ENCODE peak calls at places on chromosomes 3 and 15, in nine cellular contexts. E, Q, Y, P, A, L, I, N and X are unnamed samples.

GRCh38 chr3:47318921-47319320 is 36.2 kb downstream of the KLHL18 start:
- DNase-seq in I (no peak), N (no peak), E (no peak), Y (no peak), P (no peak), L (no peak), Q (peak), A (no peak), X (no peak)

GRCh38 chr3:136567599-136568188 is 184.5 kb downstream of the STAG1 start:
- DNase-seq in Q (no peak), P (no peak), A (no peak), Y (no peak), E (no peak), L (no peak), I (no peak), N (no peak), X (no peak)

GRCh38 chr15:68706256-68706655 is 114.4 kb downstream of the ANP32A start:
- DNase-seq in L (no peak), P (peak), I (no peak), A (no peak), N (no peak), Q (no peak), Y (no peak), E (no peak), X (no peak)

GRCh38 chr3:32401541-32402052 is 9.9 kb downstream of the CMTM7 start:
- DNase-seq in E (peak), L (peak), I (peak), Q (peak), P (peak), N (peak), A (peak), Y (peak), X (peak)

GRCh38 chr3:148089171-148089570 is 608.5 kb upstream of the AGTR1 start:
- DNase-seq in E (no peak), I (no peak), N (no peak), P (no peak), L (no peak), A (no peak), Q (no peak), Y (no peak), X (no peak)

GRCh38 chr3:106126836-106127235 is 258.0 kb upstream of the CBLB start:
- DNase-seq in L (no peak), N (no peak), Q (no peak), I (no peak), P (no peak), A (no peak), E (no peak), Y (no peak), X (no peak)

GRCh38 chr15:48393650-48394049 is 62.4 kb downstream of the DUT start:
- DNase-seq in I (peak), P (no peak), Q (no peak), Y (no peak), L (no peak), E (no peak), A (no peak), N (peak), X (no peak)

GRCh38 chr3:136835817-136836510 is 17.0 kb downstream of the SLC35G2 start:
- DNase-seq in Q (peak), L (no peak), E (no peak), I (no peak), A (no peak), Y (no peak), N (no peak), P (no peak), X (no peak)

GRCh38 chr3:147113293-147114045 is 292.9 kb downstream of the ZIC4 start:
- DNase-seq in Q (peak), I (peak), P (no peak), E (no peak), A (no peak), N (no peak), L (no peak), Y (no peak), X (no peak)

GRCh38 chr3:128432301-128432897 is 34.3 kb downstream of the DNAJB8 start:
- DNase-seq in Q (no peak), N (no peak), Y (no peak), I (no peak), E (no peak), P (no peak), L (no peak), A (no peak), X (no peak)

GRCh38 chr15:38696120-38696727 is 131.6 kb upstream of the RASGRP1 start:
- DNase-seq in P (no peak), N (no peak), Q (no peak), A (peak), L (no peak), Y (peak), E (no peak), I (no peak), X (peak)

GRCh38 chr3:48695113-48695753 is 9.5 kb upstream of the NCKIPSD start:
- DNase-seq in P (peak), L (no peak), Y (no peak), N (peak), I (peak), A (peak), E (no peak), Q (peak), X (no peak)

GRCh38 chr15:59680870-59681269 is 8.2 kb downstream of the BNIP2 start:
- DNase-seq in A (no peak), N (no peak), Y (no peak), I (no peak), P (no peak), L (no peak), E (no peak), Q (no peak), X (no peak)

GRCh38 chr3:3074551-3075257 is 35.5 kb downstream of the IL5RA start:
- DNase-seq in I (no peak), Y (no peak), Q (no peak), N (no peak), E (no peak), P (no peak), A (no peak), L (no peak), X (no peak)

GRCh38 chr3:101383156-101383575 is 62.8 kb upstream of the IMPG2 start:
- DNase-seq in E (no peak), Q (no peak), P (no peak), L (no peak), Y (no peak), A (no peak), I (peak), N (no peak), X (no peak)

GRCh38 chr15:48796930-48797329 is 13.9 kb downstream of the CEP152 start:
- DNase-seq in N (no peak), P (no peak), A (no peak), Y (no peak), Q (peak), I (peak), L (no peak), E (no peak), X (no peak)

GRCh38 chr3:23909324-23909723 is 7.5 kb downstream of the NKIRAS1 start:
- DNase-seq in N (no peak), A (no peak), P (no peak), E (no peak), Y (no peak), I (no peak), L (no peak), Q (no peak), X (no peak)

GRCh38 chr3:154018100-154018696 is 103.0 kb upstream of the ARHGEF26 start:
- DNase-seq in L (peak), Y (peak), E (no peak), N (no peak), Q (no peak), I (peak), P (peak), A (no peak), X (peak)

GRCh38 chr15:91409430-91409829 is 309.4 kb downstream of the SV2B start:
- DNase-seq in Y (no peak), Q (no peak), A (no peak), N (no peak), P (no peak), E (no peak), I (no peak), L (no peak), X (no peak)

GRCh38 chr3:175093738-175094137 is 234.6 kb downstream of the NAALADL2 start:
- DNase-seq in L (no peak), Q (no peak), N (no peak), E (no peak), P (no peak), Y (no peak), I (no peak), A (no peak), X (no peak)

GRCh38 chr3:63814300-63814699 is 4.8 kb upstream of the C3orf49 start:
- DNase-seq in Q (peak), A (no peak), I (peak), L (no peak), Y (no peak), N (no peak), E (no peak), P (no peak), X (no peak)

GRCh38 chr3:20043398-20043797 is 3.2 kb downstream of the KAT2B start:
- DNase-seq in A (peak), N (peak), L (no peak), Y (peak), I (peak), E (peak), Q (peak), P (peak), X (peak)

GRCh38 chr3:176799675-176800074 is 397.6 kb downstream of the TBL1XR1 start:
- DNase-seq in Y (no peak), Q (no peak), E (no peak), P (no peak), I (no peak), L (no peak), A (no peak), N (no peak), X (no peak)

GRCh38 chr3:71463622-71464021 is 119.9 kb downstream of the FOXP1 start:
- DNase-seq in P (no peak), N (no peak), Q (no peak), E (no peak), A (no peak), Y (no peak), L (no peak), I (no peak), X (no peak)

GRCh38 chr15:92332125-92332899 is 61.4 kb upstream of the ST8SIA2 start:
- DNase-seq in L (no peak), E (no peak), P (no peak), Y (no peak), N (no peak), A (no peak), Q (no peak), I (no peak), X (no peak)

GRCh38 chr15:58313810-58314592 is 117.8 kb upstream of the LIPC start:
- DNase-seq in L (no peak), A (no peak), I (no peak), E (no peak), N (no peak), Y (no peak), Q (no peak), P (no peak), X (no peak)

GRCh38 chr15:34609658-34610057 is 26.2 kb upstream of the GOLGA8B start:
- DNase-seq in Y (peak), A (no peak), P (no peak), I (no peak), Q (no peak), N (no peak), E (no peak), L (no peak), X (no peak)

GRCh38 chr15:27550635-27551034 is 548.5 kb downstream of the OCA2 start:
- DNase-seq in N (no peak), I (no peak), L (no peak), E (no peak), Q (no peak), Y (no peak), P (no peak), A (no peak), X (no peak)

GRCh38 chr3:159455741-159456181 is 532.9 kb upstream of the IL12A start:
- DNase-seq in Y (no peak), A (peak), N (no peak), Q (no peak), E (no peak), L (no peak), I (no peak), P (no peak), X (no peak)

GRCh38 chr3:132543016-132543739 is 53.9 kb upstream of the ACKR4 start:
- DNase-seq in I (peak), A (peak), L (no peak), Q (peak), Y (no peak), N (no peak), P (no peak), E (no peak), X (no peak)

GRCh38 chr3:123244128-123244527 is 42.4 kb downstream of the SEC22A start:
- DNase-seq in E (peak), N (no peak), L (no peak), P (no peak), Y (peak), A (no peak), Q (no peak), I (no peak), X (no peak)

GRCh38 chr3:78322780-78323179 is 1282.9 kb downstream of the ROBO2 start:
- DNase-seq in E (no peak), A (no peak), L (no peak), Y (no peak), P (no peak), N (no peak), I (no peak), Q (no peak), X (no peak)

GRCh38 chr3:115062009-115062408 is 85.1 kb downstream of the ZBTB20 start:
- DNase-seq in L (no peak), E (no peak), Y (no peak), A (no peak), Q (no peak), I (no peak), P (no peak), N (no peak), X (no peak)

GRCh38 chr3:46455231-46456115 is 9.2 kb downstream of the LTF start:
- DNase-seq in I (no peak), Y (no peak), Q (no peak), E (no peak), P (no peak), N (no peak), A (no peak), L (no peak), X (no peak)

GRCh38 chr3:195394700-195395099 is 48.1 kb downstream of the ACAP2 start:
- DNase-seq in Y (no peak), A (no peak), Q (peak), L (no peak), E (no peak), P (no peak), N (no peak), I (no peak), X (no peak)

DNA sequence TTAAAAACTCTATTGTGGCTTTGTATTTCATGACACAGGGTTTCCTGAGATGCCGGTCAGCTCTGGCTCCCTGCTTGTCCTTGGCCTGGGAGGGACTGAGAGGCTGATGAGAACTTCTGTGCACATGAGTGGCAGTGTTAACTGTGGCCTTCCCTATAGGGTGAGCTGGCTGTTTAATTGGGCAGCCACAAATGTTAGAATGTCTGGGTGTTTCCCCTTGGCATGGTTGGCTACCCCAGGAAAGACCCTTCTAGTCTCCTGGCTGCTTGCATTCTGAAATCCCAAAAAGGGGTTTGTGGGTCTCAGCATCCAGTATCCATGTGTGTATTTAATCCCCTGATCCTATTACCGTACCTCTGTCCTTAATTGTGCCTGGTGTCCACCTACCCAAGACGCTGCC is 3.0 kb upstream of the KLF13 start:
- DNase-seq in Y (no peak), P (no peak), E (no peak), L (no peak), Q (no peak), A (no peak), I (no peak), N (no peak), X (no peak)
- H3K4me3 ChIP-seq in Y (no peak), P (no peak), E (no peak), L (no peak), Q (no peak), A (no peak), I (no peak), N (no peak), X (no peak)

GRCh38 chr15:39834256-39834655 is 51.6 kb upstream of the FSIP1 start:
- DNase-seq in Y (no peak), P (no peak), A (peak), E (no peak), N (no peak), Q (peak), I (peak), L (no peak), X (no peak)
- H3K4me3 ChIP-seq in Y (no peak), P (no peak), A (no peak), E (no peak), N (no peak), Q (peak), I (no peak), L (no peak), X (no peak)

GRCh38 chr15:87477759-87478687 is 778.5 kb downstream of the NTRK3 start:
- DNase-seq in E (peak), N (no peak), A (peak), Q (no peak), L (peak), P (no peak), I (peak), Y (no peak), X (no peak)
- H3K4me3 ChIP-seq in E (no peak), N (peak), A (peak), Q (no peak), L (peak), P (no peak), I (no peak), Y (no peak), X (no peak)

GRCh38 chr15:40217166-40217785 is 21.6 kb upstream of the PAK6 start:
- DNase-seq in P (no peak), N (peak), I (peak), E (peak), Y (peak), L (peak), A (peak), Q (peak), X (peak)
- H3K4me3 ChIP-seq in P (no peak), N (no peak), I (no peak), E (no peak), Y (no peak), L (no peak), A (no peak), Q (no peak), X (no peak)

GRCh38 chr3:9098716-9099675 is 135.7 kb upstream of the RAD18 start:
- DNase-seq in P (no peak), I (no peak), N (no peak), L (no peak), Q (no peak), E (no peak), Y (no peak), A (no peak), X (no peak)

GRCh38 chr3:9101286-9101685 is 138.0 kb upstream of the RAD18 start:
- DNase-seq in L (no peak), Y (no peak), P (no peak), I (no peak), A (no peak), Q (no peak), E (no peak), N (no peak), X (no peak)

GRCh38 chr3:9102240-9102841 is 139.1 kb upstream of the RAD18 start:
- DNase-seq in A (no peak), L (no peak), N (no peak), E (no peak), P (no peak), I (no peak), Y (no peak), Q (no peak), X (no peak)

GRCh38 chr3:9099711-9100110 is 136.4 kb upstream of the RAD18 start:
- DNase-seq in A (no peak), P (no peak), E (no peak), Y (no peak), N (no peak), L (no peak), Q (no peak), I (no peak), X (no peak)

DNA sequence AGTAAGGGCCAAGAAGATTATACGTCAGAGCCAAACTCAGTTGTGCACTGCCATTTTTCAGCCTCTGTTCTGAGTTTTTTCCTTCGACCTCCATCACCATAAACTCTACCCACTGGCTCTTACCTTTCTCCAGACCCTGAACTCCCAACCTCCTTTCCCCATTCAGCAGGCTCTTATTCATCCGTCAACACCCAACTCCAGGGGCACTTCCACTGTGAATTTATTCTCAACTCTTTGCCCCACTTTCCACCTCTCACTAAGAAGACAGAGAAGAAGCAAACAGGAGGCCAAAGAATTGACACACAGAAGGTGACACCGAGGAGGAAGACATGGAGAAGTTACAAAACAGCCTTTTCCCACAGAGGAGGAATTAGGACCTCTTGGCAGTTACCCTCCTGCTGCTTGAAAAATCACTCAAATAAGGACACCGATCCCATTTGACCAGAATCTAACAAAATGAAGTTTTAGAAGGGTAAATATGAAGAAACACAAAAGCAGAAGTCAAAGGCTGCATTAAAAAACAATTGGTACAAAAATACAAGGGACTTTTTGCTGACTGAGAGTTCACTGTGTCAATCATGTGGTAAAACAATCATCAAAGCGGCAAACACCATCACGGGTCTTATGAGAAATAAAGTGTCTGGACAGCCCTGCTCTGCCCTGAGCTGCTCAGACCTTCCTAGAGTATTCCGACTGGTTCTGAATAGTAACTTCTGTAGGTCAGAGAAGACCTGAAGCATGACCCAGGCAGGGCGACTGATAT is 137.0 kb upstream of the RAD18 start:
- DNase-seq in P (no peak), N (no peak), L (no peak), I (no peak), Q (no peak), E (no peak), A (no peak), Y (no peak), X (no peak)
- H3K4me3 ChIP-seq in P (no peak), N (no peak), L (no peak), I (no peak), Q (no peak), E (no peak), A (no peak), Y (no peak), X (no peak)

GRCh38 chr3:90092994-90093393 is 985.6 kb downstream of the EPHA3 start:
- DNase-seq in L (no peak), A (peak), E (no peak), P (no peak), I (peak), Y (no peak), N (no peak), Q (peak), X (no peak)

GRCh38 chr3:90091557-90091956 is 984.1 kb downstream of the EPHA3 start:
- DNase-seq in Y (no peak), N (no peak), Q (peak), A (no peak), I (peak), L (no peak), E (no peak), P (no peak), X (no peak)
- H3K4me3 ChIP-seq in Y (no peak), N (no peak), Q (peak), A (peak), I (no peak), L (no peak), E (no peak), P (no peak), X (no peak)

GRCh38 chr3:70387889-70388288 is 75.5 kb upstream of the MDFIC2 start:
- DNase-seq in N (no peak), A (no peak), I (no peak), Q (no peak), Y (no peak), P (no peak), E (no peak), L (no peak), X (no peak)

GRCh38 chr3:70386043-70386442 is 73.6 kb upstream of the MDFIC2 start:
- DNase-seq in Q (no peak), P (no peak), E (no peak), Y (no peak), N (no peak), L (no peak), I (no peak), A (peak), X (no peak)

DNA sequence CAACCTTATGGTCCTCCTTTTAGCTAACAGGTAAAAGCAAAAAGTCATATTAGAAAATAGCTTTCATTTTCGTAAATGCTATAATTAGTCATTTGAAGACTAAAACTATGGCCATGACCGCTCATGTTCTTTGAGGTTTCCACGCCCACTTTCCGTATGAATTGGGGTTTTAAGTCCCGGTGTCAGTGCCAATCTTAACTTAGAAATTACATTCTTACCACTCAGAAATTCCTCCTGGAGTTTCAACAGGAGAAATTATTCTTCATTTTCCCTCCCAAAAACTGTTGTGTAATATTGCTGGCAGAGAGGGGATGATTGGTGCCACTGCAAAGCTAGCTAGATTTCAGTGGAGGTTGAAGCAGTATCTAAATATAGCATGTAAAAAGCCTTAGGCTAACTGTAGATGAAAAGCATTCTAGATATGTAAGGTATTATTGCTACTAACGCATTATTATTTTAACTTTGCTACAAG is 71.0 kb upstream of the MDFIC2 start:
- DNase-seq in Y (no peak), Q (peak), E (no peak), I (no peak), L (no peak), A (no peak), P (no peak), N (no peak), X (no peak)
- H3K4me3 ChIP-seq in Y (no peak), Q (no peak), E (no peak), I (no peak), L (no peak), A (no peak), P (no peak), N (no peak), X (no peak)